ENCODE peak calls at places on chromosomes 13 and 19, in seven cellular contexts. M is NCI-H446 treated with DMSO at 0.1 percent for 48 hours; Z is lower leg skin; Y is AG09319; T is astrocyte of the spinal cord; W is naive thymus-derived CD4-positive, alpha-beta T cell; I is CD8-positive, alpha-beta memory T cell. O is an unnamed sample.

GRCh38 chr19:1063030-1063908 is 3.7 kb upstream of the ARHGAP45 start:
- DNase-seq in M (no peak), Z (no peak), Y (no peak), T (no peak), W (peak), I (peak), O (peak)

GRCh38 chr19:18282021-18282787 is 782 bp upstream of the JUND start:
- DNase-seq in M (no peak), Z (no peak), Y (no peak), T (no peak), W (no peak), I (no peak), O (peak)

GRCh38 chr19:18009412-18010066 is 1.6 kb downstream of the ARRDC2 start:
- DNase-seq in M (no peak), Z (no peak), Y (no peak), T (no peak), W (no peak), I (no peak), O (no peak)

GRCh38 chr19:31596751-31597150 is 247.5 kb upstream of the TSHZ3 start:
- DNase-seq in M (no peak), Z (no peak), Y (no peak), T (no peak), W (no peak), I (no peak), O (no peak)

GRCh38 chr13:36029171-36029570 is 102.0 kb downstream of the DCLK1 start:
- DNase-seq in M (no peak), Z (no peak), Y (no peak), T (peak), W (no peak), I (no peak), O (no peak)

GRCh38 chr13:90564096-90564495 is 783.4 kb upstream of the MIR17HG start:
- DNase-seq in M (no peak), Z (no peak), Y (no peak), T (no peak), W (no peak), I (no peak), O (no peak)

GRCh38 chr13:70995338-70995737 is 871.7 kb downstream of the DACH1 start:
- DNase-seq in M (no peak), Z (no peak), Y (no peak), T (no peak), W (no peak), I (no peak), O (no peak)

GRCh38 chr19:3503036-3503572 is 2.6 kb upstream of the DOHH start:
- DNase-seq in M (no peak), Z (no peak), Y (no peak), T (no peak), W (no peak), I (no peak), O (no peak)

GRCh38 chr19:15210323-15210774 is 9.6 kb upstream of the NOTCH3 start:
- DNase-seq in M (no peak), Z (no peak), Y (no peak), T (no peak), W (no peak), I (no peak), O (no peak)

GRCh38 chr13:59409211-59409610 is 754.5 kb downstream of the DIAPH3 start:
- DNase-seq in M (peak), Z (no peak), Y (no peak), T (peak), W (no peak), I (no peak), O (no peak)

GRCh38 chr13:51066091-51066831 is 44.8 kb downstream of the C13orf42 start:
- DNase-seq in M (no peak), Z (no peak), Y (no peak), T (peak), W (no peak), I (no peak), O (no peak)

GRCh38 chr13:106446011-106446410 is 89.5 kb downstream of the EFNB2 start:
- DNase-seq in M (no peak), Z (no peak), Y (no peak), T (peak), W (no peak), I (no peak), O (no peak)

GRCh38 chr19:2732883-2733282 is 6.9 kb downstream of the SLC39A3 start:
- DNase-seq in M (no peak), Z (no peak), Y (no peak), T (no peak), W (no peak), I (no peak), O (no peak)

GRCh38 chr19:6721773-6722172 is 1.3 kb upstream of the C3 start:
- DNase-seq in M (no peak), Z (no peak), Y (no peak), T (no peak), W (no peak), I (no peak), O (no peak)

GRCh38 chr19:51342631-51343569 is 961 bp upstream of the VSIG10L start:
- DNase-seq in M (no peak), Z (no peak), Y (no peak), T (no peak), W (no peak), I (no peak), O (no peak)

GRCh38 chr13:97278395-97279078 is 56.4 kb downstream of the MBNL2 start:
- DNase-seq in M (no peak), Z (no peak), Y (no peak), T (no peak), W (no peak), I (no peak), O (no peak)

GRCh38 chr19:46975011-46975917 is 44.4 kb upstream of the NPAS1 start:
- DNase-seq in M (no peak), Z (no peak), Y (no peak), T (no peak), W (no peak), I (no peak), O (no peak)

GRCh38 chr13:27295096-27295495 is 24.5 kb downstream of the RASL11A start:
- DNase-seq in M (no peak), Z (no peak), Y (no peak), T (no peak), W (no peak), I (no peak), O (no peak)

GRCh38 chr13:42279080-42279479 is 7.1 kb downstream of the AKAP11 start:
- DNase-seq in M (no peak), Z (no peak), Y (no peak), T (no peak), W (peak), I (no peak), O (no peak)

GRCh38 chr13:61294467-61295186 is 121.0 kb downstream of the PCDH20 start:
- DNase-seq in M (no peak), Z (no peak), Y (no peak), T (no peak), W (no peak), I (no peak), O (no peak)

GRCh38 chr13:113895436-113895835 is 31.6 kb upstream of the GAS6 start:
- DNase-seq in M (no peak), Z (no peak), Y (no peak), T (no peak), W (no peak), I (no peak), O (no peak)